ENCODE peak calls at places on chromosomes 1 and 21, in ten cellular contexts. N is cardiac muscle cell; Y is naive thymus-derived CD4-positive, alpha-beta T cell; C is upper lobe of right lung; W is esophagus muscularis mucosa; K is dorsolateral prefrontal cortex; V is heart left ventricle; B is uterus; R is substantia nigra; U is CD8-positive, alpha-beta memory T cell. E is an unnamed sample.

GRCh38 chr1:150280138-150280707 is 2.1 kb upstream of the CIART start:
- DNase-seq in W (no peak), N (no peak), R (no peak), C (no peak), U (no peak), K (no peak), Y (no peak), B (no peak), V (no peak), E (no peak)

GRCh38 chr1:157147906-157148717 is 9.9 kb upstream of the ETV3 start:
- DNase-seq in W (no peak), C (no peak), N (no peak), B (no peak), U (no peak), Y (no peak), K (no peak), R (no peak), V (no peak), E (no peak)

GRCh38 chr1:202501281-202501680 is 152.8 kb downstream of the PPP1R12B start:
- DNase-seq in Y (no peak), B (no peak), V (no peak), C (no peak), R (no peak), U (no peak), N (no peak), K (peak), W (no peak), E (no peak)

GRCh38 chr21:18725653-18726052 is 322.1 kb upstream of the TMPRSS15 start:
- DNase-seq in Y (no peak), B (no peak), W (no peak), U (no peak), K (no peak), N (peak), V (no peak), R (no peak), C (no peak), E (no peak)

GRCh38 chr1:17494114-17494729 is 45.3 kb upstream of the ARHGEF10L start:
- DNase-seq in N (peak), B (peak), R (peak), Y (peak), U (peak), K (peak), W (no peak), C (peak), V (peak), E (peak)

GRCh38 chr1:226736908-226737818 is 1.9 kb downstream of the ITPKB start:
- DNase-seq in W (no peak), V (peak), K (peak), C (peak), U (peak), N (peak), Y (peak), B (no peak), R (peak), E (peak)

GRCh38 chr1:5997316-5997715 is 5.1 kb upstream of the NPHP4 start:
- DNase-seq in N (no peak), W (no peak), C (peak), Y (no peak), U (no peak), K (no peak), V (peak), B (no peak), R (no peak), E (peak)

GRCh38 chr1:99685516-99686180 is 39.7 kb downstream of the PALMD start:
- DNase-seq in N (peak), R (peak), W (peak), C (peak), Y (peak), B (peak), V (peak), U (no peak), K (no peak), E (peak)

GRCh38 chr1:156291226-156292061 is 4.0 kb downstream of the GLMP start:
- DNase-seq in B (peak), N (peak), V (peak), R (peak), C (peak), Y (no peak), W (peak), K (peak), U (no peak), E (peak)

GRCh38 chr1:44602675-44603610 is 71.3 kb downstream of the TMEM53 start:
- DNase-seq in W (no peak), V (no peak), U (no peak), C (no peak), B (no peak), Y (no peak), R (no peak), K (no peak), N (no peak), E (no peak)

GRCh38 chr1:31828341-31828740 is 12.5 kb upstream of the SPOCD1 start:
- DNase-seq in C (no peak), R (no peak), U (no peak), W (peak), Y (no peak), K (no peak), V (no peak), B (no peak), N (no peak), E (no peak)

GRCh38 chr1:20473894-20474293 is 12.1 kb downstream of the CAMK2N1 start:
- DNase-seq in V (no peak), R (no peak), U (no peak), Y (no peak), W (no peak), C (no peak), B (no peak), N (no peak), K (no peak), E (no peak)

GRCh38 chr21:42031816-42032215 is 21.7 kb upstream of the ZBTB21 start:
- DNase-seq in R (no peak), U (no peak), B (no peak), K (no peak), V (no peak), N (no peak), C (no peak), W (no peak), Y (no peak), E (peak)

GRCh38 chr1:63917571-63918394 is 144.0 kb downstream of the ROR1 start:
- DNase-seq in W (no peak), C (no peak), K (peak), Y (no peak), B (no peak), N (no peak), V (no peak), R (no peak), U (no peak), E (no peak)

GRCh38 chr1:230550428-230550827 is 91.9 kb upstream of the COG2 start:
- DNase-seq in K (no peak), Y (no peak), U (no peak), C (no peak), N (no peak), W (peak), V (no peak), R (no peak), B (no peak), E (no peak)

GRCh38 chr21:33761104-33762036 is 119.1 kb downstream of the ITSN1 start:
- DNase-seq in W (no peak), U (no peak), R (no peak), K (peak), V (no peak), N (peak), B (peak), Y (no peak), C (no peak), E (no peak)

GRCh38 chr1:188937965-188938551 is 1539.6 kb downstream of the BRINP3 start:
- DNase-seq in R (no peak), U (no peak), Y (no peak), C (no peak), B (no peak), N (peak), K (no peak), W (no peak), V (no peak), E (no peak)

GRCh38 chr1:116345830-116346229 is 27.2 kb upstream of the ATP1A1 start:
- DNase-seq in R (no peak), Y (peak), V (no peak), W (no peak), C (no peak), N (no peak), B (no peak), U (peak), K (peak), E (no peak)

GRCh38 chr1:100736766-100737165 is 17.2 kb downstream of the VCAM1 start:
- DNase-seq in N (no peak), V (no peak), U (no peak), K (no peak), C (no peak), B (no peak), W (no peak), R (no peak), Y (no peak), E (no peak)

GRCh38 chr1:93673159-93673657 is 8.4 kb downstream of the BCAR3 start:
- DNase-seq in B (no peak), K (no peak), R (no peak), Y (no peak), C (no peak), V (no peak), W (no peak), N (no peak), U (no peak), E (no peak)

GRCh38 chr1:184622136-184622823 is 132.4 kb downstream of the EDEM3 start:
- DNase-seq in N (peak), B (peak), W (peak), V (peak), C (no peak), K (no peak), R (no peak), U (no peak), Y (no peak), E (no peak)

GRCh38 chr1:36351222-36351977 is 28.0 kb upstream of the EVA1B start:
- DNase-seq in B (no peak), R (no peak), U (no peak), C (no peak), W (no peak), V (peak), K (no peak), Y (no peak), N (no peak), E (no peak)

GRCh38 chr21:45336870-45337269 is 49.2 kb upstream of the POFUT2 start:
- DNase-seq in Y (no peak), C (peak), W (no peak), U (peak), R (peak), K (no peak), V (peak), N (no peak), B (no peak), E (peak)

GRCh38 chr21:40631201-40631600 is 215.8 kb downstream of the DSCAM start:
- DNase-seq in U (no peak), N (no peak), W (no peak), B (no peak), Y (no peak), R (no peak), V (no peak), C (no peak), K (no peak), E (no peak)

GRCh38 chr1:109370712-109371270 is 26.9 kb downstream of the SORT1 start:
- DNase-seq in R (no peak), B (no peak), Y (no peak), C (no peak), U (no peak), N (no peak), V (no peak), K (no peak), W (no peak), E (no peak)

GRCh38 chr1:59414406-59415133 is 117.7 kb downstream of the FGGY start:
- DNase-seq in V (no peak), R (no peak), Y (no peak), C (no peak), N (no peak), W (no peak), B (no peak), U (no peak), K (no peak), E (no peak)

GRCh38 chr1:886760-887159 is 37.0 kb upstream of the SAMD11 start:
- DNase-seq in C (no peak), U (no peak), W (peak), N (no peak), R (no peak), Y (no peak), B (no peak), K (no peak), V (no peak), E (no peak)

GRCh38 chr1:101044749-101045148 is 19.2 kb upstream of the DPH5 start:
- DNase-seq in W (no peak), V (no peak), U (no peak), N (no peak), Y (no peak), R (no peak), C (no peak), K (no peak), B (no peak), E (no peak)

GRCh38 chr1:185017338-185017737 is 28.0 kb upstream of the RNF2 start:
- DNase-seq in C (no peak), U (no peak), R (no peak), B (no peak), Y (no peak), N (no peak), V (no peak), K (no peak), W (no peak), E (no peak)

GRCh38 chr1:246117066-246117791 is 389.9 kb downstream of the SMYD3 start:
- DNase-seq in W (no peak), U (peak), B (no peak), N (peak), Y (peak), V (no peak), K (peak), C (no peak), R (no peak), E (no peak)

GRCh38 chr1:25711555-25712298 is 88.3 kb upstream of the SELENON start:
- DNase-seq in N (no peak), R (no peak), B (no peak), K (no peak), U (peak), Y (peak), W (no peak), C (peak), V (peak), E (peak)

GRCh38 chr1:162538815-162539431 is 22.6 kb upstream of the UAP1 start:
- DNase-seq in B (no peak), N (no peak), W (no peak), R (no peak), U (no peak), K (no peak), Y (no peak), C (no peak), V (no peak), E (no peak)

GRCh38 chr1:13730751-13731482 is 30.9 kb downstream of the PRDM2 start:
- DNase-seq in W (no peak), Y (peak), U (peak), V (no peak), R (no peak), B (no peak), C (peak), K (peak), N (no peak), E (peak)

GRCh38 chr1:8259498-8260290 is 58.2 kb upstream of the SLC45A1 start:
- DNase-seq in V (no peak), B (peak), R (no peak), W (no peak), N (no peak), Y (no peak), U (no peak), C (peak), K (peak), E (peak)

GRCh38 chr1:185155600-185156320 is 993 bp downstream of the TRMT1L start:
- DNase-seq in V (no peak), C (no peak), N (no peak), U (no peak), Y (no peak), R (no peak), B (no peak), W (no peak), K (no peak), E (no peak)

GRCh38 chr1:192516776-192517297 is 58.7 kb upstream of the RGS1 start:
- DNase-seq in Y (peak), R (no peak), B (no peak), N (no peak), W (no peak), C (no peak), K (no peak), U (peak), V (no peak), E (no peak)

GRCh38 chr1:21907079-21907418 is 30.1 kb downstream of the HSPG2 start:
- DNase-seq in U (no peak), R (no peak), V (no peak), Y (no peak), B (no peak), K (no peak), W (no peak), C (no peak), N (no peak), E (no peak)
- H3K27ac ChIP-seq in U (peak), R (no peak), V (peak), Y (no peak), B (peak), K (no peak), W (peak), C (peak), N (peak), E (peak)

GRCh38 chr1:87763498-87763897 is 434.8 kb downstream of the LMO4 start:
- DNase-seq in N (no peak), Y (no peak), K (no peak), B (no peak), V (no peak), W (no peak), R (no peak), C (no peak), U (no peak), E (no peak)

GRCh38 chr1:87760100-87760499 is 431.4 kb downstream of the LMO4 start:
- DNase-seq in R (no peak), K (no peak), W (no peak), B (no peak), C (no peak), N (no peak), U (no peak), Y (no peak), V (no peak), E (no peak)

GRCh38 chr1:87754036-87754603 is 425.4 kb downstream of the LMO4 start:
- DNase-seq in W (no peak), N (no peak), Y (no peak), B (no peak), C (no peak), U (no peak), R (no peak), V (no peak), K (no peak), E (no peak)

GRCh38 chr1:87759420-87759819 is 430.7 kb downstream of the LMO4 start:
- DNase-seq in U (no peak), R (no peak), V (no peak), N (no peak), K (no peak), W (no peak), B (no peak), C (no peak), Y (no peak), E (no peak)

DNA sequence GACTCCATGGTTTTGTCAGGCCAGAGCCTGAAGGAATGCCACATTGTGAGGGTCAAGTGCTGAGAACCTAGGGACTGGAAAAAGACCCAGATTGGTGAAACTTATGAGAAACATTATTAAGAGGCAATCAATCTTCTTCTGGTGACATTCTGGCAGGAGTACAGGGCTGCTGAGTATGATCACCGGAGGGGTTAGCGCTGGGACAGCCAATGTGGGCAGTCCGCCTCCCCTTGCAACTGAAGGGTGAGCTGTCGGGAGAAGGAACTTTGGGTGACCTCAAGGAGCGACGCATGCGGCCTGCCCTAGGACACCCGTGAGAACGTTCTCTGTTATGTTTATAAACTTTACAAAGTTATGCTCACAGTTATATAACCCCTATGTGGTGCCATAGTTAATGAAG is 429.0 kb downstream of the LMO4 start:
- DNase-seq in W (no peak), B (no peak), R (no peak), K (no peak), N (no peak), V (no peak), U (no peak), Y (no peak), C (no peak), E (peak)
- H3K27ac ChIP-seq in W (peak), B (no peak), R (no peak), K (no peak), N (no peak), V (no peak), U (no peak), Y (no peak), C (no peak), E (peak)

GRCh38 chr1:27413004-27413403 is 20.6 kb downstream of the GPR3 start:
- DNase-seq in B (no peak), Y (no peak), U (no peak), W (no peak), N (no peak), V (no peak), R (no peak), K (no peak), C (no peak), E (no peak)
- H3K27ac ChIP-seq in B (peak), Y (no peak), U (no peak), W (no peak), N (no peak), V (peak), R (no peak), K (no peak), C (peak), E (no peak)

DNA sequence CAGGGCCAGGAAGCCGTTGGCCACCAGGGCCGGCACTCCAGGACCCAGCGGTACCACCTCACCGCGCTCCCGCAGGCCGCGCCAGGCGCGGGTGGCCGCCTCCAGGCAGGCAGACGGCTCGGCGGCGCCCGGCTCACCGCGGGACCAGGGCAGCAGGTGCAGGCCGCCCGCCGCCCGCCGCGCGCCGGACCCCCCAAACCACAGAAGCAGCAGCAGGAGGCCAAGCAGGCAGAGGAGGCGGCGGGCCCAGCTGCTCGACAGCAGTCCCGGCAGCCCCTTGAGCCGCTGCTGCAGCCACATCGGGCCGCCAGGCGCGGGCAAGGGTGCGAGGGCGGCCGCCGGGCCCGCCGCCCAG is 312 bp downstream of the KIAA2013 start:
- DNase-seq in Y (peak), R (no peak), K (no peak), B (no peak), N (no peak), C (peak), V (peak), U (no peak), W (no peak), E (peak)
- H3K27ac ChIP-seq in Y (peak), R (no peak), K (no peak), B (peak), N (no peak), C (no peak), V (peak), U (no peak), W (no peak), E (no peak)

E was measured in lower lobe of right lung.